ENCODE peak calls at places on chromosomes 4 and X, in nine cellular contexts. T is NCI-H774; I is NCI-H510A; Z is CD8-positive, alpha-beta memory T cell; H is HuH-7.5; D is heart right ventricle; E is OCI-LY7; R is cardiac muscle cell; A is stimulated activated CD4-positive, alpha-beta T cell treated with anti-CD3 and anti-CD28 coated beads, Interleukin-1b, Interleukin-23, amount 100 ng/mL, for 1 hour. Y is an unnamed sample.
A peak's percentile ranks its signal among the peaks of the same experiment; 100 is the strongest.

GRCh38 chr4:98491862-98492554 is 166.4 kb downstream of the TSPAN5 start:
- DNase-seq in R (no peak), D (no peak), E (no peak), I (no peak), T (no peak), A (no peak), H (no peak), Z (no peak), Y (no peak)

GRCh38 chrX:110759785-110760184 is 35.8 kb downstream of the CHRDL1 start:
- DNase-seq in E (no peak), T (no peak), Z (no peak), D (no peak), H (no peak), I (no peak), A (no peak), R (no peak), Y (no peak)

GRCh38 chr4:109699553-109700225 is 3.6 kb downstream of the CASP6 start:
- DNase-seq in A (no peak), Z (no peak), E (no peak), H (no peak), I (no peak), R (no peak), D (no peak), T (no peak), Y (no peak)

GRCh38 chr4:183099537-183100297 is 660 bp downstream of the WWC2 start:
- DNase-seq in T (no peak), I (peak; percentile 20), R (peak; percentile 54), Z (no peak), E (no peak), H (no peak), A (no peak), D (peak; percentile 36), Y (no peak)

GRCh38 chr4:141871086-141871485 is 234.7 kb downstream of the IL15 start:
- DNase-seq in T (no peak), H (no peak), A (no peak), D (no peak), I (no peak), E (no peak), Z (no peak), R (no peak), Y (no peak)

GRCh38 chrX:130726661-130727060 is 176.3 kb downstream of the ENOX2 start:
- DNase-seq in H (no peak), D (no peak), I (no peak), E (no peak), T (no peak), Z (no peak), R (no peak), A (no peak), Y (no peak)

GRCh38 chr4:167903291-167903721 is 189.0 kb upstream of the ANXA10 start:
- DNase-seq in H (no peak), T (no peak), A (no peak), Z (no peak), R (no peak), I (no peak), D (no peak), E (no peak), Y (no peak)

GRCh38 chr4:176063718-176064117 is 1.9 kb upstream of the WDR17 start:
- DNase-seq in D (no peak), A (no peak), Z (no peak), H (no peak), I (no peak), R (no peak), T (no peak), E (no peak), Y (no peak)

GRCh38 chrX:23792861-23793553 is 10.0 kb downstream of the SAT1 start:
- DNase-seq in H (no peak), D (no peak), T (peak; percentile 36), Z (no peak), I (peak; percentile 22), E (no peak), R (no peak), A (no peak), Y (no peak)

GRCh38 chrX:121298499-121298898 is 251.1 kb downstream of the GLUD2 start:
- DNase-seq in E (no peak), Z (no peak), D (no peak), A (no peak), R (no peak), H (no peak), T (no peak), I (no peak), Y (no peak)

GRCh38 chrX:100265179-100265578 is 144.9 kb downstream of the PCDH19 start:
- DNase-seq in I (no peak), D (no peak), H (no peak), Z (no peak), R (no peak), E (no peak), T (no peak), A (no peak), Y (no peak)

GRCh38 chr4:24753519-24753918 is 41.9 kb upstream of the SOD3 start:
- DNase-seq in D (no peak), I (no peak), H (no peak), R (no peak), T (no peak), Z (no peak), A (no peak), E (no peak), Y (no peak)